ENCODE peak calls at places on chromosomes 5 and 9, in four cellular contexts. One of them, this sample, is unnamed.

GRCh38 chr5:56917534-56917933 is 8.1 kb downstream of the SETD9 start:
- DNase-seq in BJ: no peak
- DNase-seq in cardiac muscle cell: no peak
- DNase-seq in bronchial epithelial cell: no peak
- DNase-seq in this sample: no peak

GRCh38 chr9:72954431-72955420 is 1.9 kb upstream of the ALDH1A1 start:
- DNase-seq in bronchial epithelial cell: no peak
- DNase-seq in BJ: peak
- DNase-seq in cardiac muscle cell: peak
- DNase-seq in this sample: no peak

GRCh38 chr9:32550046-32550608 is 2.0 kb upstream of the SMIM27 start:
- DNase-seq in BJ: no peak
- DNase-seq in cardiac muscle cell: peak
- DNase-seq in bronchial epithelial cell: peak
- DNase-seq in this sample: no peak

GRCh38 chr9:19231126-19232035 is 888 bp downstream of the DENND4C start:
- DNase-seq in bronchial epithelial cell: peak
- DNase-seq in BJ: no peak
- DNase-seq in cardiac muscle cell: no peak
- DNase-seq in this sample: no peak

GRCh38 chr5:41527201-41527779 is 16.9 kb upstream of the PLCXD3 start:
- DNase-seq in BJ: peak
- DNase-seq in cardiac muscle cell: peak
- DNase-seq in bronchial epithelial cell: peak
- DNase-seq in this sample: no peak

GRCh38 chr9:35452481-35452880 is 37.4 kb upstream of the RUSC2 start:
- DNase-seq in cardiac muscle cell: peak
- DNase-seq in bronchial epithelial cell: no peak
- DNase-seq in BJ: no peak
- DNase-seq in this sample: no peak

GRCh38 chr5:67493676-67494075 is 297.1 kb upstream of the CD180 start:
- DNase-seq in cardiac muscle cell: peak
- DNase-seq in BJ: no peak
- DNase-seq in bronchial epithelial cell: peak
- DNase-seq in this sample: peak

GRCh38 chr9:4829956-4830355 is 37.2 kb downstream of the RCL1 start:
- DNase-seq in cardiac muscle cell: no peak
- DNase-seq in BJ: no peak
- DNase-seq in bronchial epithelial cell: peak
- DNase-seq in this sample: no peak

GRCh38 chr5:126851441-126852103 is 74.6 kb downstream of the LMNB1 start:
- DNase-seq in cardiac muscle cell: peak
- DNase-seq in BJ: no peak
- DNase-seq in bronchial epithelial cell: no peak
- DNase-seq in this sample: no peak

GRCh38 chr9:8179381-8180053 is 379.9 kb upstream of the DMAC1 start:
- DNase-seq in bronchial epithelial cell: no peak
- DNase-seq in cardiac muscle cell: no peak
- DNase-seq in BJ: no peak
- DNase-seq in this sample: no peak

GRCh38 chr9:794386-794785 is 47.1 kb upstream of the DMRT1 start:
- DNase-seq in cardiac muscle cell: no peak
- DNase-seq in bronchial epithelial cell: peak
- DNase-seq in BJ: no peak
- DNase-seq in this sample: no peak

GRCh38 chr5:87649455-87649854 is 236.7 kb upstream of the CCNH start:
- DNase-seq in cardiac muscle cell: no peak
- DNase-seq in bronchial epithelial cell: peak
- DNase-seq in BJ: no peak
- DNase-seq in this sample: no peak

GRCh38 chr5:175789670-175790069 is 81.7 kb upstream of the CPLX2 start:
- DNase-seq in BJ: no peak
- DNase-seq in cardiac muscle cell: no peak
- DNase-seq in bronchial epithelial cell: no peak
- DNase-seq in this sample: no peak

GRCh38 chr5:150804388-150804787 is 25.8 kb downstream of the SMIM3 start:
- DNase-seq in bronchial epithelial cell: no peak
- DNase-seq in cardiac muscle cell: no peak
- DNase-seq in BJ: no peak
- DNase-seq in this sample: no peak

GRCh38 chr5:139745121-139745799 is 50.3 kb upstream of the PSD2 start:
- DNase-seq in cardiac muscle cell: peak
- DNase-seq in bronchial epithelial cell: peak
- DNase-seq in BJ: peak
- DNase-seq in this sample: peak

GRCh38 chr9:38046669-38047300 is 22.2 kb downstream of the SHB start:
- DNase-seq in cardiac muscle cell: peak
- DNase-seq in BJ: no peak
- DNase-seq in bronchial epithelial cell: peak
- DNase-seq in this sample: no peak

GRCh38 chr5:932628-933250 is 40.1 kb downstream of the TRIP13 start:
- DNase-seq in BJ: no peak
- DNase-seq in bronchial epithelial cell: no peak
- DNase-seq in cardiac muscle cell: peak
- DNase-seq in this sample: no peak

GRCh38 chr5:3221432-3221831 is 374.2 kb upstream of the IRX1 start:
- DNase-seq in bronchial epithelial cell: no peak
- DNase-seq in cardiac muscle cell: no peak
- DNase-seq in BJ: no peak
- DNase-seq in this sample: no peak

GRCh38 chr5:142925795-142926194 is 155.6 kb downstream of the ARHGAP26 start:
- DNase-seq in cardiac muscle cell: peak
- DNase-seq in BJ: peak
- DNase-seq in bronchial epithelial cell: peak
- DNase-seq in this sample: no peak

GRCh38 chr9:92965759-92966517 is 18.6 kb downstream of the FGD3 start:
- DNase-seq in BJ: no peak
- DNase-seq in bronchial epithelial cell: no peak
- DNase-seq in cardiac muscle cell: no peak
- DNase-seq in this sample: no peak

GRCh38 chr5:38431242-38431853 is 125.1 kb downstream of the LIFR start:
- DNase-seq in cardiac muscle cell: no peak
- DNase-seq in bronchial epithelial cell: no peak
- DNase-seq in BJ: no peak
- DNase-seq in this sample: no peak

GRCh38 chr5:28961806-28962205 is 1923.4 kb upstream of the CDH9 start:
- DNase-seq in bronchial epithelial cell: no peak
- DNase-seq in cardiac muscle cell: no peak
- DNase-seq in BJ: no peak
- DNase-seq in this sample: no peak

GRCh38 chr5:74262810-74263209 is 377.7 kb downstream of the ENC1 start:
- DNase-seq in BJ: no peak
- DNase-seq in cardiac muscle cell: no peak
- DNase-seq in bronchial epithelial cell: peak
- DNase-seq in this sample: no peak

DNA sequence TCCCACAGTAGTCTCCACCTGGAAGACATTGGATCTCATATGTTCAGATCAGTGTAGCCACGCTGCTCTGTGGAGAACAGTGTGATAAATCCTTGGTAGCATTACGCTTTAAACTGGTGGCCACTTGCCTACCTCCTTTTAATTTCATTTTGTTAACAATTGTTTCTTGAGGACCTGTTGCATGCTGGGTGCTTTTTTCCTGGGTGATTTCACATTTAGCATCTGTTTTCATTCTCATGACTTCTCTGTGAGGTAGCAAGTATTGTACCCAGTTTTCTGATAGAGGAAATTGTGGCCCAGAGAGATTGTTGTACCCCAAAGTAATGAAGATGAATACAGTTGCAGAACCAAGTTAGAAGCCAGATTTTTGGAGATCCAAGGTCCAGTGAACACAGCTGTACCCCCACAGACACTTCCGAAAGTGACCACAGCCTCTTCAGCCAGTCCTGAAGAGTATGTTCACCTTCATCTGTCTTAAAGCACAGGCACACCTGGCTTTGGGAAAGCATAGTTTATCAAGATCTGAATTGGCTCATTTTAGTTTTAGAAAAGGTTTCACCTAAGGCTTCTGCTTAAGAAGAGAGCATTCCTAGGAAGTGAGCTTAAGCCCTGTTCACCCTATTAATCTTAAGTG is 75.2 kb downstream of the F2RL2 start:
- DNase-seq in BJ: no peak
- DNase-seq in bronchial epithelial cell: no peak
- DNase-seq in cardiac muscle cell: no peak
- DNase-seq in this sample: no peak
- H3K4me3 ChIP-seq in BJ: no peak
- H3K4me3 ChIP-seq in bronchial epithelial cell: no peak
- H3K4me3 ChIP-seq in cardiac muscle cell: no peak
- H3K4me3 ChIP-seq in this sample: no peak

GRCh38 chr5:84863020-84863419 is 478.3 kb upstream of the EDIL3 start:
- DNase-seq in bronchial epithelial cell: no peak
- DNase-seq in BJ: no peak
- DNase-seq in cardiac muscle cell: no peak
- DNase-seq in this sample: no peak
- TF ChIP-seq CTCF in bronchial epithelial cell: no peak
- TF ChIP-seq CTCF in BJ: no peak
- TF ChIP-seq CTCF in cardiac muscle cell: no peak
- TF ChIP-seq CTCF in this sample: no peak

GRCh38 chr5:158824167-158824882 is 275.4 kb downstream of the EBF1 start:
- DNase-seq in BJ: no peak
- DNase-seq in cardiac muscle cell: no peak
- DNase-seq in bronchial epithelial cell: no peak
- DNase-seq in this sample: no peak

GRCh38 chr5:158821321-158821720 is 278.4 kb downstream of the EBF1 start:
- DNase-seq in bronchial epithelial cell: no peak
- DNase-seq in cardiac muscle cell: no peak
- DNase-seq in BJ: no peak
- DNase-seq in this sample: no peak

GRCh38 chr5:158819840-158820620 is 279.7 kb downstream of the EBF1 start:
- DNase-seq in bronchial epithelial cell: peak
- DNase-seq in cardiac muscle cell: peak
- DNase-seq in BJ: no peak
- DNase-seq in this sample: no peak

GRCh38 chr5:158820891-158821290 is 278.8 kb downstream of the EBF1 start:
- DNase-seq in BJ: no peak
- DNase-seq in bronchial epithelial cell: no peak
- DNase-seq in cardiac muscle cell: no peak
- DNase-seq in this sample: no peak

GRCh38 chr5:158822099-158822498 is 277.6 kb downstream of the EBF1 start:
- DNase-seq in bronchial epithelial cell: no peak
- DNase-seq in BJ: no peak
- DNase-seq in cardiac muscle cell: no peak
- DNase-seq in this sample: no peak
- H3K4me3 ChIP-seq in bronchial epithelial cell: no peak
- H3K4me3 ChIP-seq in BJ: no peak
- H3K4me3 ChIP-seq in cardiac muscle cell: no peak
- H3K4me3 ChIP-seq in this sample: no peak

GRCh38 chr5:178285399-178286225 is 53.0 kb upstream of the PHYKPL start:
- DNase-seq in bronchial epithelial cell: no peak
- DNase-seq in cardiac muscle cell: no peak
- DNase-seq in BJ: no peak
- DNase-seq in this sample: no peak

GRCh38 chr5:178283520-178283919 is 50.9 kb upstream of the PHYKPL start:
- DNase-seq in BJ: no peak
- DNase-seq in bronchial epithelial cell: no peak
- DNase-seq in cardiac muscle cell: no peak
- DNase-seq in this sample: no peak

GRCh38 chr5:178282391-178282790 is 49.8 kb upstream of the PHYKPL start:
- DNase-seq in BJ: no peak
- DNase-seq in cardiac muscle cell: no peak
- DNase-seq in bronchial epithelial cell: no peak
- DNase-seq in this sample: no peak

GRCh38 chr5:178284996-178285395 is 52.4 kb upstream of the PHYKPL start:
- DNase-seq in BJ: no peak
- DNase-seq in cardiac muscle cell: no peak
- DNase-seq in bronchial epithelial cell: no peak
- DNase-seq in this sample: no peak

GRCh38 chr5:178284095-178284675 is 51.6 kb upstream of the PHYKPL start:
- DNase-seq in cardiac muscle cell: peak
- DNase-seq in BJ: no peak
- DNase-seq in bronchial epithelial cell: peak
- DNase-seq in this sample: no peak
- TF ChIP-seq CTCF in cardiac muscle cell: peak
- TF ChIP-seq CTCF in BJ: peak
- TF ChIP-seq CTCF in bronchial epithelial cell: peak
- TF ChIP-seq CTCF in this sample: peak

GRCh38 chr9:83061036-83061435 is 1.9 kb downstream of the RASEF start:
- DNase-seq in cardiac muscle cell: no peak
- DNase-seq in bronchial epithelial cell: peak
- DNase-seq in BJ: no peak
- DNase-seq in this sample: no peak
- H3K4me3 ChIP-seq in cardiac muscle cell: no peak
- H3K4me3 ChIP-seq in bronchial epithelial cell: peak
- H3K4me3 ChIP-seq in BJ: no peak
- H3K4me3 ChIP-seq in this sample: no peak

DNA sequence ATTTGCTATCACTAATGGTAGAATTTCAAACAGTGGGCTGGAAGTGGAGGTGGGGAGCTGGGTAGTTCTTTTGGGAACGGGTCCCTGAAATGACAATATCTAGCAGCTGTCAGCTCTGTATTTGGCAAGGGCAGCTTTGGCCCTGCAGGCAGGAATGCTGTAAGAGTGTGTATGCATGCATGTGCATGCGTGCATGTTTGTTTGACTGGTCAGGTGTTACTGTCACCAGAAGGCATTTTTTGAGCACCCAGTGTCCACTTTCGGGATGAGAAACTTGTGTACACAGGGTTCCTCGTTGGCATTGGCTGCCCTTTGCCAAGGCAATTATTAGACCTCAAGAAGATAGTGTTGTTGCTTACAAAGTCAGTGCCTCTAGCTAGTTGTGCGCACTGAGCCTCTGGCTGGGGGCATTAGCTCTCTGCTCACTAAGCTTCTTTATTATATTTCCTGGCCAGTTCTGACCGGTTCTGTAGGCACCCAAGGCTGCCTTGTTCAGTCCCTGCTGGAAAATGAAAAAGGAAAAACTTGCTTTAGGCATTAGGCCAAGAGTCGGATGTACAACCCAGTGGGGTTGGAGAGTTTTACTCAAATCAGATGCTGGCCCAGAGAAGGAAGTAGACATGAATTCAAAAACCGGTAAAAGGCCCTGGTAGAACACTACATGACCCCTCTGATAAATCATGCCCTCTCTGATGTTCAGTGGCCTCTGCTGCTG is 2.0 kb downstream of the CYFIP2 start:
- DNase-seq in BJ: no peak
- DNase-seq in bronchial epithelial cell: peak
- DNase-seq in cardiac muscle cell: no peak
- DNase-seq in this sample: no peak
- TF ChIP-seq CTCF in BJ: no peak
- TF ChIP-seq CTCF in bronchial epithelial cell: peak
- TF ChIP-seq CTCF in cardiac muscle cell: no peak
- TF ChIP-seq CTCF in this sample: no peak

GRCh38 chr5:149411738-149412519 is 32.8 kb upstream of the IL17B start:
- DNase-seq in bronchial epithelial cell: no peak
- DNase-seq in BJ: no peak
- DNase-seq in cardiac muscle cell: no peak
- DNase-seq in this sample: no peak
- H3K4me3 ChIP-seq in bronchial epithelial cell: no peak
- H3K4me3 ChIP-seq in BJ: peak
- H3K4me3 ChIP-seq in cardiac muscle cell: no peak
- H3K4me3 ChIP-seq in this sample: peak